ENCODE peak calls at places on chromosome 22, in five cellular contexts. P is GM12864, E is choroid plexus epithelial cell, L is cardiac fibroblast, T is fibroblast of villous mesenchyme. A is an unnamed sample.
A peak's percentile ranks its signal among the peaks of the same experiment; 100 is the strongest.

GRCh38 chr22:21791635-21792625 is 56.3 kb upstream of the YPEL1 start:
- DNase-seq in P (peak; percentile 35), E (no peak), L (peak; percentile 36), T (peak; percentile 15), A (no peak)

GRCh38 chr22:37674951-37675929 is at the start of gene LGALS1:
- DNase-seq in P (peak; percentile 57), E (peak; percentile 97), L (peak; percentile 99), T (peak; percentile 99), A (peak; percentile 99)

GRCh38 chr22:17483670-17484372 is 79.5 kb upstream of the SLC25A18 start:
- DNase-seq in P (no peak), E (peak; percentile 29), L (peak; percentile 20), T (no peak), A (no peak)

GRCh38 chr22:31618057-31618456 is 44.0 kb downstream of the PISD start:
- DNase-seq in P (no peak), E (no peak), L (no peak), T (no peak), A (no peak)

GRCh38 chr22:37563153-37564081 is 3.1 kb downstream of the CDC42EP1 start:
- DNase-seq in P (no peak), E (peak; percentile 98), L (peak; percentile 96), T (peak; percentile 91), A (peak; percentile 96)

GRCh38 chr22:41600976-41601375 is 11.3 kb upstream of the PMM1 start:
- DNase-seq in P (no peak), E (no peak), L (no peak), T (no peak), A (no peak)

GRCh38 chr22:29873943-29874342 is 9.0 kb upstream of the MTMR3 start:
- DNase-seq in P (no peak), E (no peak), L (no peak), T (no peak), A (no peak)

GRCh38 chr22:35439365-35439717 is 39.4 kb downstream of the MCM5 start:
- DNase-seq in P (no peak), E (no peak), L (no peak), T (no peak), A (no peak)

DNA sequence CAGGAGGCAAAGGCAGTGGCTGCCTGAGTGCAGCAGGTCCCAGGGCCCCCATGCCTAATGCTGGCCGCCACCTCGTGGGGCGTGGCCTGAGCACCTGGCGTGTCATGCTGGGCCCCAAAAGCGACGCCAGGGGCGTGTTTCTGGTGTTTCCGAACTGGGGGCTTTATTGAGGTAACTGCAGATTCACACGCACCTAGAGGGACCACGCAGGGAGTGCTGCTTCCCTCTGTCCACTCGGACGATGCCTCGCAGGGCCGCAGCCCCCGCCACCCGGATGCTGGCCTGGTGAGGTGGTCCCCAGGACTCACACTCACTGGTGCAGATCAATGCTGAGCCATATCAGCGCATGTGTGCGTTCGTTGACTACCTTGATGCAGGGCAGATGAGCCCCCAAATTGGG is 736.2 kb downstream of the BRD1 start:
- DNase-seq in P (no peak), E (no peak), L (no peak), T (no peak), A (no peak)
- H3K4me3 ChIP-seq in P (no peak overlapping the region), E (no peak overlapping the region), L (no peak overlapping the region), T (no peak overlapping the region), A (no peak overlapping the region)

GRCh38 chr22:43011079-43011478 is 3.9 kb downstream of the PACSIN2 start:
- DNase-seq in P (no peak), E (no peak), L (no peak), T (no peak), A (no peak)
- TF ChIP-seq CTCF in P (no peak), E (peak; percentile 14), L (no peak), T (peak; percentile 11), A (no peak)

GRCh38 chr22:46972901-46973831 is 210.7 kb downstream of the TBC1D22A start:
- DNase-seq in P (no peak), E (no peak), L (no peak), T (no peak), A (no peak)

GRCh38 chr22:46971141-46971775 is 208.8 kb downstream of the TBC1D22A start:
- DNase-seq in P (no peak), E (peak; percentile 75), L (peak; percentile 35), T (peak; percentile 74), A (peak; percentile 56)

GRCh38 chr22:46970411-46971123 is 208.1 kb downstream of the TBC1D22A start:
- DNase-seq in P (no peak), E (no peak), L (no peak), T (no peak), A (no peak)

GRCh38 chr22:46971776-46972150 is 209.3 kb downstream of the TBC1D22A start:
- DNase-seq in P (no peak), E (no peak), L (no peak), T (no peak), A (no peak)

GRCh38 chr22:46972256-46972655 is 209.8 kb downstream of the TBC1D22A start:
- DNase-seq in P (no peak), E (no peak), L (no peak), T (no peak), A (no peak)
- H3K4me3 ChIP-seq in P (no peak overlapping the region), E (no peak overlapping the region), L (no peak overlapping the region), T (no peak overlapping the region), A (no peak overlapping the region)

DNA sequence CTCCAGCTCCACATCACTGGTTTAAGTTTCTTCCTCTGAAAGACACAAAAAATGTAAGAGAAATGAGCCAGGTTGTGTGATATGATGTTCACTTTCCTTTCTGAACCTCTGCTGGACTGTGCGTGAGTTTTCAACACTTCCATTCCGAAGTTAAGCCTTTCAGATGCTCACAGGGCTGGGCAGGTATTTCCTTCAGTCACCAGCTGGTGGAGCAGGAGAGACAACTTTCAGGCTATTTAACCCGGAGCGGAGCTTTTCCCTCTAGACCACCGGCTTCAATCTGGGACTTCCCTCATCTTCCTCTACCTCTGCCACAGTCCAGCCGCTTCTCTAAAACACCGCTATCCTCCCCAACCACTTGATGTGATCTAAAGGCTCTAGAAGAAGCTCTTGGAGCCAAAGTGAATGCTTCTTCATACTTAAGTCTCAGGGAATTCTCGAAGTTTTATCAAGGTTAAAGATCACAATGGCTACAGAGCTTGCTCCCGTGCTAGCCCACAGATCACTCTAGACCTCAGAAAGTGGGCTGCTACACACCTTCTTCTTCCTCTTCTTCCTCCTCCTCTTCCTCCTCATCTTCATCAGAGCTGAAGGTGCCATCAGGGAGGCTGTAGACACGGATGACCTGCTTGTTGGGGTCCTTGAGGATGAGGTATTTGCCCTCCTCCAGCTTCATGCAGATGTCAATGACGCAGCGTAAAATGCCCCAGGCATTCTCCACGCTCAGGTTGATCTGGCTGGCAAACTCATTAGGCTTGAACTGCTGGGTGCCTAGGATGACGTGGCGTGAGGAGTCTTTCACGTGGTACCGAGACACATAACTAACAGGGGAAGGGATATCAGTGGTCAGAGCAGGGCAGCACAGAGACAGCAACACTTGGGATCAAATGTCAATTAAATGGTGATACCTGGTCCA is 4.4 kb upstream of the FOXRED2 start:
- DNase-seq in P (no peak), E (peak; percentile 76), L (peak; percentile 67), T (peak; percentile 57), A (peak; percentile 51)
- TF ChIP-seq CTCF in P (peak; percentile 75), E (peak; percentile 81), L (peak; percentile 71), T (peak; percentile 75), A (peak; percentile 76)

DNA sequence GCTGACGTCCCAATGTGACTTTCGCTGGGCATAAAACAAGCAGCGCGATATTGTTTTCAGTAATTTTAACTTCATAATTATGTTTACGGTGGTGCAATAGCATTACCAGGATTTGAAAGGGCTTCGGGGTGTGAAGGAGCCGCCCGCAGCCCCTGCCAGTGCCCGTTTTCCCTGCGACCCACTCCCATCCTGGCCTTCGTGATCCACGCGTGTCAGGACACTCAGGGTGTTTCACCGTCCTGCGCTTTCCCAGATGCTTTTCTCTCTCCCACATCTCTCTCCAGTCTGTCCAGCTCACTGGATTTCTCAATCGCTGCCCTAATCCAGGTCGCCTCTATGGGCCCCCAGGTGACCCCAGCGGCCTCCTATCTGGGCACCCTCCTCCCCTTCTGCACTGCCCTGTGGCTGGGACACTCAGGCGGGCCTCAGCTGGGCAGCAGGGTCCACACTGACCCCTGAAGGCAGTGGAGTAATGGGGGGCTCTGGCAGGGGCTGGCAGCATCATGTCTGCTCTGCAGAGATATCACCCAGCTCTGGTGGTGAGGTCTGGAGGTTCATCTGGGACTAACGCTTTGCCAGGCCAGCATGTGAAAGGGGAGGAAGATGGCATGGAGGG is 623.0 kb downstream of the BRD1 start:
- DNase-seq in P (no peak), E (no peak), L (no peak), T (no peak), A (no peak)
- H3K4me3 ChIP-seq in P (no peak overlapping the region), E (no peak overlapping the region), L (no peak overlapping the region), T (no peak overlapping the region), A (no peak overlapping the region)